ENCODE peak calls at places on chromosomes 5 and 9, in nine cellular contexts. N, G, M, R, U, F, J, Q and E are unnamed samples.

GRCh38 chr5:132425009-132425937 is 55.8 kb downstream of the SLC22A5 start:
- DNase-seq in N (peak; percentile 62), G (no peak), M (peak; percentile 41), R (no peak), U (peak; percentile 91), F (peak; percentile 88), J (no peak), Q (peak; percentile 71), E (peak; percentile 85)

GRCh38 chr5:173736374-173736773 is 119.9 kb upstream of the BOD1 start:
- DNase-seq in N (no peak), G (no peak), M (no peak), R (no peak), U (no peak), F (no peak), J (no peak), Q (no peak), E (no peak)

GRCh38 chr5:113562828-113563400 is 49.4 kb downstream of the YTHDC2 start:
- DNase-seq in N (no peak), G (no peak), M (no peak), R (no peak), U (no peak), F (no peak), J (no peak), Q (no peak), E (no peak)

GRCh38 chr5:1386274-1386717 is 41.4 kb upstream of the CLPTM1L start:
- DNase-seq in N (peak; percentile 61), G (peak; percentile 18), M (peak; percentile 67), R (peak; percentile 91), U (peak; percentile 67), F (peak; percentile 72), J (peak; percentile 71), Q (no peak), E (peak; percentile 23)

GRCh38 chr5:54243483-54244080 is 66.8 kb downstream of the ARL15 start:
- DNase-seq in N (peak; percentile 48), G (no peak), M (no peak), R (no peak), U (peak; percentile 51), F (peak; percentile 21), J (no peak), Q (no peak), E (peak; percentile 65)

GRCh38 chr5:99453181-99453580 is 524.4 kb upstream of the CHD1 start:
- DNase-seq in N (no peak), G (no peak), M (no peak), R (no peak), U (no peak), F (no peak), J (no peak), Q (no peak), E (no peak)

GRCh38 chr5:10552183-10553143 is 11.4 kb upstream of the ANKRD33B start:
- DNase-seq in N (no peak), G (no peak), M (no peak), R (no peak), U (peak; percentile 67), F (peak; percentile 30), J (no peak), Q (no peak), E (peak; percentile 33)

GRCh38 chr9:109423877-109424276 is 74.2 kb downstream of the PTPN3 start:
- DNase-seq in N (no peak), G (no peak), M (no peak), R (no peak), U (no peak), F (no peak), J (no peak), Q (no peak), E (no peak)

GRCh38 chr9:23321049-23321448 is 505.0 kb downstream of the ELAVL2 start:
- DNase-seq in N (no peak), G (no peak), M (no peak), R (no peak), U (no peak), F (no peak), J (no peak), Q (no peak), E (no peak)

GRCh38 chr5:37900692-37901091 is 60.9 kb upstream of the GDNF start:
- DNase-seq in N (peak; percentile 19), G (peak; percentile 55), M (no peak), R (no peak), U (no peak), F (no peak), J (peak; percentile 84), Q (no peak), E (peak; percentile 68)

GRCh38 chr5:147860641-147861025 is 17.9 kb upstream of the SCGB3A2 start:
- DNase-seq in N (no peak), G (no peak), M (no peak), R (no peak), U (no peak), F (no peak), J (no peak), Q (no peak), E (no peak)

GRCh38 chr9:129237195-129237611 is 59.1 kb upstream of the IER5L start:
- DNase-seq in N (peak; percentile 89), G (peak; percentile 67), M (peak; percentile 50), R (no peak), U (no peak), F (no peak), J (peak; percentile 60), Q (no peak), E (peak; percentile 59)

GRCh38 chr5:38008198-38008597 is 168.4 kb upstream of the GDNF start:
- DNase-seq in N (no peak), G (no peak), M (no peak), R (no peak), U (no peak), F (peak; percentile 65), J (no peak), Q (no peak), E (no peak)

GRCh38 chr5:109312695-109313094 is 97.1 kb downstream of the PJA2 start:
- DNase-seq in N (no peak), G (no peak), M (no peak), R (no peak), U (no peak), F (no peak), J (no peak), Q (no peak), E (no peak)

DNA sequence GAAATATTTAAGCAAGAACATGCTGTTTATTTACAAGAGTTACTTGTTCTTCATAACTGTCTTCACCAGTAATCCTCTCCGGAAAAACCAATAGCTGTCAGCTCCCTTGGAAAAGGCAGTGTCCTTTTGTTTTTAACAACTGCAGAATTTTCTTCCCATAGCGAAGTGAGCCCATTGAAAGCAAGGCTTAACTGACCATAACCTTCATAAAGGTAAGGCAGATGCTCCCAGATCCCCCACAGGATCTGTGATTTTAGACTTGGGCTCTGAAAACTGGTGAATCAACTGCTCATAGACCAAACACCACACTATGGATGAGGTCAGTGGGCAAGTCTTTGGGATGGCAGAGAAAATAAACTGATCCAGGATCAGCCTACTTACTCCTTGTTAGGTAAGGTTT is 155.0 kb downstream of the GLIS3 start:
- DNase-seq in N (no peak), G (no peak), M (no peak), R (no peak), U (no peak), F (no peak), J (no peak), Q (no peak), E (no peak)
- H3K4me3 ChIP-seq in N (no peak overlapping the region), G (no peak overlapping the region), M (no peak overlapping the region), R (no peak overlapping the region), U (no peak overlapping the region), F (no peak overlapping the region), J (no peak overlapping the region), Q (no peak overlapping the region), E (peak overlapping the region; percentile 5)

DNA sequence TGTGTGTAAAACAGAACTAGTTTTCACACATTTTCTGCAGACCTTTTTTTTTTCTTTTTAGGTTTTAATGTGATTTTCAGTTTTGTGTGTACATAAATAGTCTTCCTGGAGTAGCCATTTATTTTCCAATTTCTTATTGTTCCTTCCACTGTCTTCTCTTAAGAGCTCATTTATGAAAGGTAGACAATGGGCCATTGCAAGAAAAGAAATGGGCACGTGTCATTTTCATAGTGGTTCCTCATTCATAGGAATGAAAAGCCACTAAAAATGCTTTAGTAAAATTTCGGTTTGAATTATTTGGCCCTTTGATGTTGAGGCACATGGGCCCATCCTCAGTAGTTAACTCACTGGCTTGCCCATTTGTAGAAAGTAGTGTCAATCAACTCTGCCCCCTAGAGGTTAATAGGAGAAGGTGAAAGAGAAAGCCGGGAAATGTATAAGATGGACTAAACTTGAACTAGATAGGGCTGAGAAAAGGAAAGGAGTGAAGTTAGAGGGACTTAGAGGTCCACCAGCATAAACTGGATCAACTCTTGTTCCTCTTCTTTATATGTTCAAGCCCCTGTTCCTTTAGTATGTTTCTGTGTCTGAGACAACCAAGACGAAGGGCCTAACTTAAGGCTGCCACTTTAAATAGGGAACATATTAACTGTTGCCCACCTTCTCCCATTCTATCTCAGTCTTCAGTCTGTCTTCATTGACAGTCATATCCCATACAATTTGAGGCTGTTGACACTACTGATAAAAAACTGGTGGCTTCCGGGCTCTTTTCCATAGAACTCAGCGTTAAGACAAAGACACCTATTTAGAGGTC is 72.6 kb downstream of the SMARCA2 start:
- DNase-seq in N (peak; percentile 76), G (no peak), M (no peak), R (no peak), U (peak; percentile 76), F (peak; percentile 76), J (no peak), Q (no peak), E (peak; percentile 59)
- TF ChIP-seq CTCF in N (peak; percentile 95), G (peak; percentile 47), M (peak; percentile 86), R (peak; percentile 74), U (peak; percentile 66), F (peak; percentile 77), J (peak; percentile 14), Q (peak; percentile 36), E (peak; percentile 72)

GRCh38 chr9:92808726-92809451 is 44.3 kb upstream of the BICD2 start:
- DNase-seq in N (peak; percentile 38), G (peak; percentile 67), M (peak; percentile 34), R (peak; percentile 85), U (peak; percentile 67), F (peak; percentile 91), J (peak; percentile 83), Q (no peak), E (peak; percentile 70)
- H3K4me3 ChIP-seq in N (peak overlapping the region; percentile 16), G (no peak overlapping the region), M (peak overlapping the region; percentile 59), R (peak overlapping the region; percentile 24), U (peak overlapping the region; percentile 16), F (peak overlapping the region; percentile 77), J (no peak overlapping the region), Q (peak overlapping the region; percentile 32), E (peak overlapping the region; percentile 50)

DNA sequence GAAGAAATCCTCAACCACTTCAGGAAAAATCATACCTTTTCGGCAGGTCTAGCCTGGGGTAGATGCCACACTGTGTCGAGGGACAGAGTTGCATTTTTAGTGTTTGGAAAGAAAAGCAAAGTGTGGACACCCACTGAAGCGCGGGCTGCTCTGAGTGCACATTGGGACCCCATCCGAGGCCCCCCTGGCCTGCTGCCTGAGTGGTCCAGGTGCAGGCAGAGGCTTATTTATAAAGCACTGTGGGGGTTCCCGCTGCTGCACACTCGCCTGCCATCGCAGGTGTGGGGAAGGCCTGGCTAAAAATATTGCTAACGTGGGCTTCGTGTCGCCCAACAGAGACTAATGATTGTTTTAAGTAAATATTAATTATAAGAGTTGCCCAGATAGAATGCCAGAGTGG is 119.4 kb downstream of the CRB2 start:
- DNase-seq in N (no peak), G (no peak), M (no peak), R (peak; percentile 37), U (no peak), F (no peak), J (no peak), Q (no peak), E (no peak)
- TF ChIP-seq CTCF in N (no peak), G (no peak), M (no peak), R (no peak), U (no peak), F (no peak), J (no peak), Q (no peak), E (no peak)